ENCODE peak calls at places on chromosome 1, in nine cellular contexts. One of them, this sample, is unnamed.
A peak's percentile ranks its signal among the peaks of the same experiment; 100 is the strongest.

GRCh38 chr1:153841463-153841994 is 66.3 kb downstream of the SLC27A3 start:
- DNase-seq in fibroblast of gingiva: peak; percentile 20
- DNase-seq in activated CD4-positive, alpha-beta T cell treated with anti-CD3 and anti-CD28 coated beads, Interleukin-2, amount 50 U/mL, for 24 hours: no peak
- DNase-seq in glutamatergic neuron: no peak
- DNase-seq in MG63: no peak
- DNase-seq in stimulated activated CD8-positive, alpha-beta memory T cell treated with anti-CD3 and anti-CD28 coated beads, Interleukin-4, amount 100 ng/mL, for 4 hours: no peak
- DNase-seq in left colon: no peak
- DNase-seq in caudate nucleus: no peak
- DNase-seq in AG04450: peak; percentile 7
- DNase-seq in this sample: no peak

GRCh38 chr1:2072891-2073290 is 22.7 kb downstream of the PRKCZ start:
- DNase-seq in fibroblast of gingiva: no peak
- DNase-seq in activated CD4-positive, alpha-beta T cell treated with anti-CD3 and anti-CD28 coated beads, Interleukin-2, amount 50 U/mL, for 24 hours: no peak
- DNase-seq in glutamatergic neuron: no peak
- DNase-seq in MG63: no peak
- DNase-seq in stimulated activated CD8-positive, alpha-beta memory T cell treated with anti-CD3 and anti-CD28 coated beads, Interleukin-4, amount 100 ng/mL, for 4 hours: no peak
- DNase-seq in left colon: no peak
- DNase-seq in caudate nucleus: no peak
- DNase-seq in AG04450: no peak
- DNase-seq in this sample: no peak

GRCh38 chr1:212540031-212540430 is 68.5 kb upstream of the ATF3 start:
- DNase-seq in fibroblast of gingiva: no peak
- DNase-seq in activated CD4-positive, alpha-beta T cell treated with anti-CD3 and anti-CD28 coated beads, Interleukin-2, amount 50 U/mL, for 24 hours: no peak
- DNase-seq in glutamatergic neuron: no peak
- DNase-seq in MG63: no peak
- DNase-seq in stimulated activated CD8-positive, alpha-beta memory T cell treated with anti-CD3 and anti-CD28 coated beads, Interleukin-4, amount 100 ng/mL, for 4 hours: no peak
- DNase-seq in left colon: no peak
- DNase-seq in caudate nucleus: peak; percentile 39
- DNase-seq in AG04450: no peak
- DNase-seq in this sample: no peak

GRCh38 chr1:154075746-154076145 is 79.1 kb downstream of the NUP210L start:
- DNase-seq in fibroblast of gingiva: no peak
- DNase-seq in activated CD4-positive, alpha-beta T cell treated with anti-CD3 and anti-CD28 coated beads, Interleukin-2, amount 50 U/mL, for 24 hours: no peak
- DNase-seq in glutamatergic neuron: no peak
- DNase-seq in MG63: no peak
- DNase-seq in stimulated activated CD8-positive, alpha-beta memory T cell treated with anti-CD3 and anti-CD28 coated beads, Interleukin-4, amount 100 ng/mL, for 4 hours: no peak
- DNase-seq in left colon: no peak
- DNase-seq in caudate nucleus: no peak
- DNase-seq in AG04450: no peak
- DNase-seq in this sample: no peak

GRCh38 chr1:151820940-151821339 is 10.7 kb downstream of the RORC start:
- DNase-seq in fibroblast of gingiva: no peak
- DNase-seq in activated CD4-positive, alpha-beta T cell treated with anti-CD3 and anti-CD28 coated beads, Interleukin-2, amount 50 U/mL, for 24 hours: no peak
- DNase-seq in glutamatergic neuron: no peak
- DNase-seq in MG63: peak; percentile 30
- DNase-seq in stimulated activated CD8-positive, alpha-beta memory T cell treated with anti-CD3 and anti-CD28 coated beads, Interleukin-4, amount 100 ng/mL, for 4 hours: no peak
- DNase-seq in left colon: no peak
- DNase-seq in caudate nucleus: no peak
- DNase-seq in AG04450: no peak
- DNase-seq in this sample: peak; percentile 69

GRCh38 chr1:151059342-151060240 is at the start of gene CDC42SE1:
- DNase-seq in fibroblast of gingiva: peak; percentile 70
- DNase-seq in activated CD4-positive, alpha-beta T cell treated with anti-CD3 and anti-CD28 coated beads, Interleukin-2, amount 50 U/mL, for 24 hours: peak; percentile 67
- DNase-seq in glutamatergic neuron: peak; percentile 91
- DNase-seq in MG63: peak; percentile 87
- DNase-seq in stimulated activated CD8-positive, alpha-beta memory T cell treated with anti-CD3 and anti-CD28 coated beads, Interleukin-4, amount 100 ng/mL, for 4 hours: peak; percentile 69
- DNase-seq in left colon: peak; percentile 89
- DNase-seq in caudate nucleus: peak; percentile 74
- DNase-seq in AG04450: peak; percentile 45
- DNase-seq in this sample: peak; percentile 81

GRCh38 chr1:207463021-207463420 is 8.9 kb downstream of the CR2 start:
- DNase-seq in fibroblast of gingiva: no peak
- DNase-seq in activated CD4-positive, alpha-beta T cell treated with anti-CD3 and anti-CD28 coated beads, Interleukin-2, amount 50 U/mL, for 24 hours: no peak
- DNase-seq in glutamatergic neuron: no peak
- DNase-seq in MG63: peak; percentile 27
- DNase-seq in stimulated activated CD8-positive, alpha-beta memory T cell treated with anti-CD3 and anti-CD28 coated beads, Interleukin-4, amount 100 ng/mL, for 4 hours: no peak
- DNase-seq in left colon: no peak
- DNase-seq in caudate nucleus: no peak
- DNase-seq in AG04450: no peak
- DNase-seq in this sample: no peak

GRCh38 chr1:228784191-228784590 is 48.9 kb downstream of the RHOU start:
- DNase-seq in fibroblast of gingiva: no peak
- DNase-seq in activated CD4-positive, alpha-beta T cell treated with anti-CD3 and anti-CD28 coated beads, Interleukin-2, amount 50 U/mL, for 24 hours: no peak
- DNase-seq in glutamatergic neuron: no peak
- DNase-seq in MG63: no peak
- DNase-seq in stimulated activated CD8-positive, alpha-beta memory T cell treated with anti-CD3 and anti-CD28 coated beads, Interleukin-4, amount 100 ng/mL, for 4 hours: no peak
- DNase-seq in left colon: peak; percentile 20
- DNase-seq in caudate nucleus: no peak
- DNase-seq in AG04450: no peak
- DNase-seq in this sample: no peak

GRCh38 chr1:175508320-175509110 is 234.9 kb downstream of the TNR start:
- DNase-seq in fibroblast of gingiva: no peak
- DNase-seq in activated CD4-positive, alpha-beta T cell treated with anti-CD3 and anti-CD28 coated beads, Interleukin-2, amount 50 U/mL, for 24 hours: no peak
- DNase-seq in glutamatergic neuron: no peak
- DNase-seq in MG63: no peak
- DNase-seq in stimulated activated CD8-positive, alpha-beta memory T cell treated with anti-CD3 and anti-CD28 coated beads, Interleukin-4, amount 100 ng/mL, for 4 hours: no peak
- DNase-seq in left colon: no peak
- DNase-seq in caudate nucleus: no peak
- DNase-seq in AG04450: no peak
- DNase-seq in this sample: no peak

GRCh38 chr1:198756470-198756869 is 117.6 kb downstream of the PTPRC start:
- DNase-seq in fibroblast of gingiva: no peak
- DNase-seq in activated CD4-positive, alpha-beta T cell treated with anti-CD3 and anti-CD28 coated beads, Interleukin-2, amount 50 U/mL, for 24 hours: no peak
- DNase-seq in glutamatergic neuron: no peak
- DNase-seq in MG63: no peak
- DNase-seq in stimulated activated CD8-positive, alpha-beta memory T cell treated with anti-CD3 and anti-CD28 coated beads, Interleukin-4, amount 100 ng/mL, for 4 hours: no peak
- DNase-seq in left colon: no peak
- DNase-seq in caudate nucleus: no peak
- DNase-seq in AG04450: no peak
- DNase-seq in this sample: no peak

GRCh38 chr1:71222668-71223067 is 141.8 kb upstream of the ZRANB2 start:
- DNase-seq in fibroblast of gingiva: no peak
- DNase-seq in activated CD4-positive, alpha-beta T cell treated with anti-CD3 and anti-CD28 coated beads, Interleukin-2, amount 50 U/mL, for 24 hours: no peak
- DNase-seq in glutamatergic neuron: no peak
- DNase-seq in MG63: no peak
- DNase-seq in stimulated activated CD8-positive, alpha-beta memory T cell treated with anti-CD3 and anti-CD28 coated beads, Interleukin-4, amount 100 ng/mL, for 4 hours: no peak
- DNase-seq in left colon: no peak
- DNase-seq in caudate nucleus: no peak
- DNase-seq in AG04450: no peak
- DNase-seq in this sample: no peak

GRCh38 chr1:27045973-27046558 is 33.4 kb upstream of the TENT5B start:
- DNase-seq in fibroblast of gingiva: peak; percentile 38
- DNase-seq in activated CD4-positive, alpha-beta T cell treated with anti-CD3 and anti-CD28 coated beads, Interleukin-2, amount 50 U/mL, for 24 hours: peak; percentile 42
- DNase-seq in glutamatergic neuron: peak; percentile 85
- DNase-seq in MG63: peak; percentile 51
- DNase-seq in stimulated activated CD8-positive, alpha-beta memory T cell treated with anti-CD3 and anti-CD28 coated beads, Interleukin-4, amount 100 ng/mL, for 4 hours: peak; percentile 23
- DNase-seq in left colon: peak; percentile 75
- DNase-seq in caudate nucleus: peak; percentile 41
- DNase-seq in AG04450: peak; percentile 20
- DNase-seq in this sample: peak; percentile 74

GRCh38 chr1:34974626-34975025 is 10.5 kb downstream of the TMEM35B start:
- DNase-seq in fibroblast of gingiva: no peak
- DNase-seq in activated CD4-positive, alpha-beta T cell treated with anti-CD3 and anti-CD28 coated beads, Interleukin-2, amount 50 U/mL, for 24 hours: no peak
- DNase-seq in glutamatergic neuron: no peak
- DNase-seq in MG63: no peak
- DNase-seq in stimulated activated CD8-positive, alpha-beta memory T cell treated with anti-CD3 and anti-CD28 coated beads, Interleukin-4, amount 100 ng/mL, for 4 hours: no peak
- DNase-seq in left colon: no peak
- DNase-seq in caudate nucleus: no peak
- DNase-seq in AG04450: no peak
- DNase-seq in this sample: no peak

GRCh38 chr1:31872658-31873636 is 57.1 kb upstream of the SPOCD1 start:
- DNase-seq in fibroblast of gingiva: no peak
- DNase-seq in activated CD4-positive, alpha-beta T cell treated with anti-CD3 and anti-CD28 coated beads, Interleukin-2, amount 50 U/mL, for 24 hours: no peak
- DNase-seq in glutamatergic neuron: no peak
- DNase-seq in MG63: no peak
- DNase-seq in stimulated activated CD8-positive, alpha-beta memory T cell treated with anti-CD3 and anti-CD28 coated beads, Interleukin-4, amount 100 ng/mL, for 4 hours: no peak
- DNase-seq in left colon: no peak
- DNase-seq in caudate nucleus: no peak
- DNase-seq in AG04450: no peak
- DNase-seq in this sample: no peak

GRCh38 chr1:219174672-219175564 is 1.2 kb downstream of the LYPLAL1 start:
- DNase-seq in fibroblast of gingiva: peak; percentile 89
- DNase-seq in activated CD4-positive, alpha-beta T cell treated with anti-CD3 and anti-CD28 coated beads, Interleukin-2, amount 50 U/mL, for 24 hours: no peak
- DNase-seq in glutamatergic neuron: no peak
- DNase-seq in MG63: peak; percentile 59
- DNase-seq in stimulated activated CD8-positive, alpha-beta memory T cell treated with anti-CD3 and anti-CD28 coated beads, Interleukin-4, amount 100 ng/mL, for 4 hours: no peak
- DNase-seq in left colon: peak; percentile 10
- DNase-seq in caudate nucleus: no peak
- DNase-seq in AG04450: peak; percentile 77
- DNase-seq in this sample: peak; percentile 71

GRCh38 chr1:9417695-9418094 is 121.6 kb upstream of the SLC25A33 start:
- DNase-seq in fibroblast of gingiva: no peak
- DNase-seq in activated CD4-positive, alpha-beta T cell treated with anti-CD3 and anti-CD28 coated beads, Interleukin-2, amount 50 U/mL, for 24 hours: no peak
- DNase-seq in glutamatergic neuron: no peak
- DNase-seq in MG63: no peak
- DNase-seq in stimulated activated CD8-positive, alpha-beta memory T cell treated with anti-CD3 and anti-CD28 coated beads, Interleukin-4, amount 100 ng/mL, for 4 hours: no peak
- DNase-seq in left colon: no peak
- DNase-seq in caudate nucleus: no peak
- DNase-seq in AG04450: no peak
- DNase-seq in this sample: no peak

GRCh38 chr1:169809370-169810095 is 14.8 kb upstream of the METTL18 start:
- DNase-seq in fibroblast of gingiva: peak; percentile 9
- DNase-seq in activated CD4-positive, alpha-beta T cell treated with anti-CD3 and anti-CD28 coated beads, Interleukin-2, amount 50 U/mL, for 24 hours: peak; percentile 27
- DNase-seq in glutamatergic neuron: no peak
- DNase-seq in MG63: no peak
- DNase-seq in stimulated activated CD8-positive, alpha-beta memory T cell treated with anti-CD3 and anti-CD28 coated beads, Interleukin-4, amount 100 ng/mL, for 4 hours: no peak
- DNase-seq in left colon: peak; percentile 21
- DNase-seq in caudate nucleus: no peak
- DNase-seq in AG04450: peak; percentile 4
- DNase-seq in this sample: peak; percentile 14

GRCh38 chr1:202319381-202320080 is 22.2 kb downstream of the UBE2T start:
- DNase-seq in fibroblast of gingiva: no peak
- DNase-seq in activated CD4-positive, alpha-beta T cell treated with anti-CD3 and anti-CD28 coated beads, Interleukin-2, amount 50 U/mL, for 24 hours: no peak
- DNase-seq in glutamatergic neuron: no peak
- DNase-seq in MG63: no peak
- DNase-seq in stimulated activated CD8-positive, alpha-beta memory T cell treated with anti-CD3 and anti-CD28 coated beads, Interleukin-4, amount 100 ng/mL, for 4 hours: no peak
- DNase-seq in left colon: no peak
- DNase-seq in caudate nucleus: no peak
- DNase-seq in AG04450: no peak
- DNase-seq in this sample: no peak

This sample was measured in body of pancreas.